ENCODE peak calls at places on chromosomes 16 and 17, in six cellular contexts. S, L, W, G, P and Z are unnamed samples.

GRCh38 chr17:15291674-15292361 is 26.7 kb upstream of the PMP22 start:
- DNase-seq in W (no peak), G (no peak), P (no peak), S (no peak), L (no peak), Z (no peak)

GRCh38 chr16:75044800-75045361 is 46.1 kb downstream of the ZNRF1 start:
- DNase-seq in P (no peak), G (peak; percentile 14), W (no peak), L (no peak), S (no peak), Z (no peak)

GRCh38 chr17:60040843-60041242 is 37.9 kb downstream of the HEATR6 start:
- DNase-seq in S (no peak), P (no peak), L (no peak), G (no peak), W (no peak), Z (no peak)

GRCh38 chr16:80932725-80933124 is 74.0 kb downstream of the CMC2 start:
- DNase-seq in P (no peak), L (no peak), G (no peak), W (no peak), S (no peak), Z (no peak)

GRCh38 chr16:72788269-72788809 is 259.6 kb downstream of the ZFHX3 start:
- DNase-seq in G (no peak), S (peak; percentile 41), P (no peak), W (no peak), L (peak; percentile 88), Z (no peak)

GRCh38 chr17:40312131-40312731 is 3.3 kb downstream of the RARA start:
- DNase-seq in G (peak; percentile 66), W (no peak), L (no peak), S (no peak), P (peak; percentile 61), Z (no peak)

GRCh38 chr16:79272141-79272577 is 328.4 kb downstream of the MAF start:
- DNase-seq in G (no peak), L (no peak), P (no peak), S (no peak), W (no peak), Z (no peak)

GRCh38 chr17:7769854-7770253 is 52.3 kb downstream of the DNAH2 start:
- DNase-seq in L (no peak), P (no peak), W (no peak), G (no peak), S (no peak), Z (no peak)

GRCh38 chr17:8847891-8848290 is 19.6 kb downstream of the PIK3R6 start:
- DNase-seq in L (no peak), S (no peak), W (no peak), P (no peak), G (no peak), Z (no peak)

GRCh38 chr16:84207869-84208268 is 16.9 kb downstream of the ADAD2 start:
- DNase-seq in S (peak; percentile 44), W (no peak), P (no peak), L (no peak), G (no peak), Z (no peak)

GRCh38 chr16:4116328-4117249 is at the start of gene ADCY9:
- DNase-seq in G (peak; percentile 81), S (peak; percentile 96), P (peak; percentile 86), W (no peak), L (peak; percentile 83), Z (peak; percentile 94)

GRCh38 chr17:27634781-27635180 is 3.8 kb downstream of the LGALS9 start:
- DNase-seq in W (no peak), L (no peak), G (no peak), S (no peak), P (no peak), Z (no peak)

GRCh38 chr17:33561935-33562334 is 268.8 kb upstream of the ASIC2 start:
- DNase-seq in W (no peak), S (no peak), P (no peak), G (no peak), L (no peak), Z (no peak)